ENCODE peak calls at places on chromosomes 2 and 18, in ten cellular contexts. D, E, A, U, G, R, T, X, L and M are unnamed samples.

GRCh38 chr2:150465703-150466569 is 21.5 kb downstream of the RND3 start:
- DNase-seq in R (no peak), U (no peak), A (no peak), E (no peak), L (peak), D (no peak), G (no peak), X (no peak), T (no peak), M (no peak)

GRCh38 chr2:207202645-207203044 is 36.9 kb upstream of the KLF7 start:
- DNase-seq in U (no peak), T (no peak), A (no peak), D (peak), R (peak), X (no peak), L (peak), G (peak), E (no peak), M (no peak)

GRCh38 chr2:102540882-102541281 is 67.9 kb downstream of the SLC9A4 start:
- DNase-seq in A (no peak), R (no peak), L (no peak), X (no peak), E (no peak), T (no peak), U (no peak), G (no peak), D (no peak), M (no peak)

GRCh38 chr2:183010112-183010511 is 28.1 kb downstream of the NCKAP1 start:
- DNase-seq in X (no peak), E (no peak), D (peak), U (no peak), L (peak), T (no peak), G (peak), A (no peak), R (peak), M (no peak)

GRCh38 chr2:202339052-202339870 is 36.9 kb upstream of the BMPR2 start:
- DNase-seq in R (no peak), L (peak), T (no peak), X (no peak), D (peak), G (peak), E (no peak), U (no peak), A (no peak), M (no peak)

GRCh38 chr2:208619993-208620392 is 213.4 kb downstream of the PTH2R start:
- DNase-seq in G (no peak), U (no peak), L (no peak), X (no peak), R (no peak), T (no peak), A (no peak), D (no peak), E (no peak), M (no peak)

GRCh38 chr2:20625491-20625919 is 25.4 kb downstream of the HS1BP3 start:
- DNase-seq in R (no peak), A (no peak), T (no peak), D (no peak), L (no peak), E (peak), X (no peak), U (no peak), G (no peak), M (no peak)

GRCh38 chr2:53600835-53601234 is 166.8 kb upstream of the CHAC2 start:
- DNase-seq in R (no peak), T (no peak), L (no peak), E (no peak), G (no peak), X (no peak), A (no peak), U (no peak), D (peak), M (no peak)

GRCh38 chr2:203061346-203061745 is 46.7 kb downstream of the NBEAL1 start:
- DNase-seq in A (no peak), D (peak), E (no peak), X (no peak), T (no peak), G (no peak), U (no peak), L (peak), R (peak), M (no peak)

GRCh38 chr2:45452866-45453265 is 158.2 kb downstream of the SRBD1 start:
- DNase-seq in E (no peak), R (no peak), A (no peak), L (peak), T (peak), U (no peak), D (peak), X (no peak), G (peak), M (no peak)

GRCh38 chr2:176643711-176644110 is 374.5 kb downstream of the MTX2 start:
- DNase-seq in U (no peak), L (no peak), E (peak), A (no peak), D (peak), T (no peak), R (peak), G (peak), X (no peak), M (no peak)

GRCh38 chr2:12723741-12724463 is 7.2 kb downstream of the TRIB2 start:
- DNase-seq in X (no peak), T (no peak), G (no peak), A (no peak), E (no peak), D (peak), L (no peak), U (no peak), R (no peak), M (no peak)

GRCh38 chr2:202249521-202249850 is 11.1 kb upstream of the SUMO1 start:
- DNase-seq in D (peak), X (no peak), G (no peak), E (no peak), R (no peak), U (no peak), A (no peak), L (peak), T (no peak), M (no peak)

GRCh38 chr2:127134833-127135830 is 28.2 kb upstream of the BIN1 start:
- DNase-seq in E (peak), X (no peak), U (no peak), L (no peak), D (no peak), G (no peak), R (no peak), T (no peak), A (no peak), M (no peak)

GRCh38 chr2:23926289-23926749 is 604 bp downstream of the ATAD2B start:
- DNase-seq in U (peak), G (no peak), R (peak), X (no peak), D (no peak), E (peak), T (peak), A (no peak), L (peak), M (no peak)

GRCh38 chr18:50786851-50787250 is 33.0 kb downstream of the MRO start:
- DNase-seq in U (no peak), D (peak), G (peak), T (no peak), E (no peak), A (no peak), X (no peak), L (no peak), R (no peak), M (no peak)

GRCh38 chr2:11914455-11914854 is 168.0 kb downstream of the LPIN1 start:
- DNase-seq in R (no peak), E (no peak), U (no peak), X (no peak), D (peak), T (no peak), L (peak), G (peak), A (no peak), M (no peak)

GRCh38 chr2:187319441-187320108 is 128.5 kb downstream of the CALCRL start:
- DNase-seq in A (no peak), U (no peak), R (no peak), E (no peak), D (peak), L (peak), G (peak), T (no peak), X (no peak), M (no peak)

GRCh38 chr2:240784629-240785423 is 35.2 kb downstream of the KIF1A start:
- DNase-seq in L (no peak), E (peak), X (no peak), T (no peak), U (no peak), G (no peak), D (no peak), A (no peak), R (no peak), M (no peak)

GRCh38 chr2:237486334-237486818 is 675 bp upstream of the MLPH start:
- DNase-seq in E (peak), D (peak), L (peak), U (no peak), X (no peak), A (no peak), G (no peak), T (no peak), R (peak), M (no peak)

GRCh38 chr2:69945900-69946299 is 15.5 kb downstream of the ASPRV1 start:
- DNase-seq in R (no peak), D (no peak), E (no peak), T (no peak), L (no peak), U (no peak), G (no peak), A (no peak), X (no peak), M (no peak)

GRCh38 chr18:74944676-74945075 is 264.3 kb downstream of the PTGR3 start:
- DNase-seq in T (no peak), E (no peak), R (no peak), G (no peak), L (no peak), A (no peak), U (no peak), X (no peak), D (peak), M (no peak)

GRCh38 chr2:160126315-160126714 is 63.9 kb upstream of the PLA2R1 start:
- DNase-seq in T (no peak), L (no peak), G (no peak), R (no peak), E (no peak), X (no peak), U (no peak), D (no peak), A (no peak), M (no peak)

GRCh38 chr18:4035521-4035920 is 419.6 kb downstream of the DLGAP1 start:
- DNase-seq in X (no peak), G (no peak), A (no peak), T (no peak), E (no peak), R (peak), U (no peak), L (no peak), D (peak), M (no peak)

GRCh38 chr2:221844966-221845365 is 272.9 kb upstream of the EPHA4 start:
- DNase-seq in A (no peak), D (no peak), X (no peak), R (no peak), L (no peak), G (no peak), E (no peak), T (no peak), U (no peak), M (no peak)

GRCh38 chr2:121210691-121211090 is 74.3 kb downstream of the TFCP2L1 start:
- DNase-seq in A (no peak), T (no peak), R (no peak), D (no peak), L (no peak), U (no peak), G (no peak), E (peak), X (no peak), M (no peak)

GRCh38 chr2:25025996-25026530 is 15.8 kb upstream of the EFR3B start:
- DNase-seq in R (no peak), X (no peak), D (no peak), U (no peak), L (no peak), E (no peak), G (no peak), T (no peak), A (no peak), M (no peak)

GRCh38 chr2:8494589-8494988 is 187.3 kb upstream of the ID2 start:
- DNase-seq in A (no peak), L (no peak), D (no peak), T (no peak), R (no peak), E (peak), G (no peak), X (no peak), U (no peak), M (no peak)

GRCh38 chr2:48952071-48952604 is 196.6 kb upstream of the LHCGR start:
- DNase-seq in X (no peak), T (no peak), G (no peak), R (no peak), E (no peak), A (no peak), D (no peak), U (no peak), L (no peak), M (no peak)

GRCh38 chr2:48948400-48949110 is 193.0 kb upstream of the LHCGR start:
- DNase-seq in R (no peak), L (no peak), T (no peak), A (no peak), X (no peak), U (no peak), E (no peak), D (no peak), G (no peak), M (no peak)

GRCh38 chr2:48954311-48954710 is 198.8 kb upstream of the LHCGR start:
- DNase-seq in T (no peak), L (no peak), D (no peak), A (no peak), G (no peak), U (no peak), E (no peak), R (no peak), X (no peak), M (no peak)

GRCh38 chr2:48954935-48955334 is 199.4 kb downstream of the FSHR start:
- DNase-seq in L (no peak), U (no peak), T (no peak), G (peak), D (peak), E (no peak), X (no peak), R (no peak), A (no peak), M (no peak)

GRCh38 chr2:48952614-48953013 is 197.1 kb upstream of the LHCGR start:
- DNase-seq in R (no peak), T (no peak), D (no peak), X (no peak), L (no peak), G (no peak), U (no peak), E (no peak), A (no peak), M (no peak)
- H3K27ac ChIP-seq in R (no peak), T (no peak), D (no peak), X (no peak), L (no peak), G (no peak), U (no peak), E (no peak), A (no peak), M (no peak)

GRCh38 chr2:172464340-172465129 is 37.1 kb downstream of the ITGA6 start:
- DNase-seq in T (no peak), R (no peak), D (no peak), X (no peak), U (no peak), G (no peak), L (no peak), A (no peak), E (no peak), M (no peak)

GRCh38 chr2:172458561-172459124 is 31.3 kb downstream of the ITGA6 start:
- DNase-seq in U (no peak), E (no peak), A (no peak), G (no peak), R (no peak), L (no peak), X (no peak), D (peak), T (no peak), M (no peak)

GRCh38 chr2:172460780-172461201 is 33.4 kb downstream of the ITGA6 start:
- DNase-seq in X (no peak), A (no peak), T (no peak), E (no peak), U (no peak), G (peak), D (no peak), R (no peak), L (peak), M (no peak)

GRCh38 chr2:172462393-172463381 is 35.3 kb downstream of the ITGA6 start:
- DNase-seq in R (no peak), T (no peak), D (no peak), G (no peak), U (no peak), X (no peak), L (no peak), E (no peak), A (peak), M (no peak)

DNA sequence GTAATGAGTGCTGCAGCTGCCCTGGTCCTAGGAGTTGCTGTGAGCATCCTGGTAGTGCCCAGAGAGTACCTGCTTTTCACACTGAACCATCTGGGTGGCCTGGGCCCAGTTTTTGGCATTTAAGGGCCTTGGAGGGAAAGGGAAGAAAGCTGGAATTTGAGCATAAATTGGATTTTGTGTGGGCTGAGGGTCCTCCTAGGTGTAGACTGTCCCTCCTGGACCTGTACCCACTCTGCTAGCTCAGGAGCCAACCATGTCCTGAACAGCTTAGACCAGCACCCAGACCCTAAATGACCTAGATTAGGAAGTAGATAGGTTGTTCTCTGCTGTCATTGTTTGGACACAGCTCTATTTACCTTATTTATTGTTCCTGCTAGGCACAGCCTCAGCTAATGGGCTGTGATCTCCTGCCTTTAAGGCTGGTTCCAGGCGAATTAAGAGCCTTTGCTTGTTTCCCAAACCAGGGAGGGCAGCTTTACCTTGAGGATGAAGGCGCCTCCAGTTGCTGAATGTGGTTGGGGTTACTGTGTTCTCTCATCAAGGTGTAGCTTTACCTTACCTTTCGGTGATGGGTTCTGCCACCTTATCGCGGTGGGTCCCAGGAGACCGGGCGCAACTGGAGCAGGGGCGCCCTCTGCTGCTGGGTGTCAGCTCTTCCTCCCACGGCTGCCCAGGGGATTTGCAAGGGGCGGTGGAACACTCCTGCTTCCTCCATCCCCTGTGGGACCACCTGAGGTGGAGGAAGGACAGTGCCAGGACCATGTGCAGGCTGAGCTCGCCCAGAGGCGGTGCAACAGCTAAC is 34.4 kb downstream of the ITGA6 start:
- DNase-seq in U (peak), L (peak), G (peak), E (peak), X (peak), R (peak), T (no peak), D (no peak), A (peak), M (peak)
- H3K27ac ChIP-seq in U (peak), L (no peak), G (no peak), E (no peak), X (peak), R (peak), T (peak), D (no peak), A (peak), M (no peak)

GRCh38 chr2:233353101-233353768 is 1.1 kb upstream of the DGKD start:
- DNase-seq in X (no peak), E (peak), L (no peak), G (no peak), R (no peak), D (no peak), A (peak), T (no peak), U (no peak), M (peak)
- H3K27ac ChIP-seq in X (no peak), E (peak), L (no peak), G (peak), R (no peak), D (no peak), A (peak), T (peak), U (peak), M (peak)

DNA sequence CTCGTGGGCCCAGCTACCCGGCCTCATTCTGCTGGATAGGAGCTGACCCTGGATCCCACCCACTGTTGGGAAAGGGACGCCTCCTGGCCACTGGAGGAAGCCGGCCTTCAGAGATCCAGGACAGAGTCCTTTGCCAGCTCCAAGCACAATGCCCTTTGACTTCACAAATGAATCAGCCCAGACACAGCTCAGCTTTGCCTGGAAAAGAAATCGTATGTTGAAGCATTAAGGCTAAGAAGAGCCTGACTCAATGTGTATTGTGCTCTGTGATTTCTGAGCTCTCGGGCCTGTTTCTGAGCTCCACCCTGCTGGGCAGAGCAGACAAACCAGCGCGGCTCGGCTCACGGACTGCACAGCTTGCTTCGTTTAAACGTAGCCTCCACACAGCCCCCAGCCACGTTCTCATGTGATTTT is 162.9 kb upstream of the APCDD1 start:
- DNase-seq in A (no peak), L (peak), G (no peak), X (no peak), U (no peak), E (no peak), D (no peak), T (no peak), R (no peak), M (no peak)
- H3K27ac ChIP-seq in A (no peak), L (peak), G (no peak), X (no peak), U (no peak), E (no peak), D (no peak), T (peak), R (no peak), M (peak)

DNA sequence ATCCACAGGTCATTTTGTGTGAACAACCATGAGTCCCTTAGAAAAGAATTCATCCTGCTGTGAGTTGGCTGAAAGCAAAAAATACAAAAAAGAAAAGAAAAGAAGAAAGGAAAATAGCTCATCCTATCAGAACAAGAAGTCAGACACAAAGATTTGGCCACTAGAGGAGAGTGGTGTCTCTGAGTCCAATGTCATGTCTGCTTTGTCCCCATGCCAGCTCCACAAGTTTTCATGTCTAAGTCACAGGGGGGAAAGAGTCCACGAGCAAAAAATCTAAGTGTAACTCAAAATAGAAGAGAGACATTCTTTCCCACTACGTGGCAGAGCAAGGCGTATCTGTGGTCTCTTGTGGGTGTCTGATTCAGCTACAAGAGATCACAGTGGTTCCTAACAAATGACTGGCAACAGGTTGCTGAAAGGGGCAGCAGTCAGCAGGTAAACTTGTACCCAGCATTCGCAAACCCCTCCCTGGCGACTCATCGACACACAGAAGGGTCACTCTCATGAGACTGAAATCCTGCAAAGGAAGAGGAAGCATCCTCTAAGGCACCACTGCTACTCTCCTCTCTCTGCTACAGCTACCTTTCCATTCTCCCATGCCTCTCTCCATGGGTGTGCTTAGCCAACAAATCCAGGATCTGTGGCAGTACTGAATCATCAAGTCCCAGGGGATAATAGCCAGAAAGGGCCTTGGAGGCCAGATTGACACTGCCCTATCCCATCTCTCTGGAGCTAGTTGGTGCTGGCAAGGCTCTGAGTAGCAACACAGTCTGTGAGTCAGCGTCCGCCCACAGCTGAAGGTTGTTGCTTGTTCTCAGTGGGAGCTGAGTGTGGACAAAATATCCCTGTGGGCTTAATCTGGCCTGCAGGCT is 123.0 kb upstream of the SLC39A10 start:
- DNase-seq in R (peak), T (peak), E (peak), L (peak), U (peak), A (peak), D (peak), G (peak), X (peak), M (no peak)
- H3K27ac ChIP-seq in R (no peak), T (peak), E (peak), L (peak), U (peak), A (peak), D (peak), G (peak), X (peak), M (no peak)